ENCODE peak calls at places on chromosomes 13 and 19, in seven cellular contexts. Y is OCI-LY7, X is GM13977, Z is uterus, W is heart right ventricle, F is glutamatergic neuron, G is bronchial epithelial cell. K is an unnamed sample.

GRCh38 chr13:46334423-46334822 is 52.6 kb downstream of the RUBCNL start:
- DNase-seq in W (no peak), X (no peak), Y (no peak), G (no peak), Z (no peak), F (no peak), K (no peak)

GRCh38 chr13:93397619-93398018 is 171.0 kb downstream of the GPC6 start:
- DNase-seq in Z (no peak), Y (no peak), F (no peak), G (no peak), X (no peak), W (no peak), K (no peak)

GRCh38 chr13:21050288-21051197 is 10.8 kb downstream of the LATS2 start:
- DNase-seq in F (no peak), W (no peak), X (no peak), Z (no peak), G (no peak), Y (no peak), K (no peak)

GRCh38 chr19:38149597-38149996 is 74.4 kb downstream of the DPF1 start:
- DNase-seq in G (no peak), F (no peak), Y (peak; percentile 7), Z (no peak), X (no peak), W (no peak), K (no peak)

GRCh38 chr19:41998246-41999020 is 4.4 kb upstream of the ATP1A3 start:
- DNase-seq in X (peak; percentile 75), Z (no peak), W (peak; percentile 48), Y (peak; percentile 74), F (peak; percentile 91), G (peak; percentile 10), K (no peak)

GRCh38 chr13:40632915-40633314 is 33.5 kb downstream of the FOXO1 start:
- DNase-seq in Y (no peak), W (no peak), X (no peak), F (no peak), Z (no peak), G (no peak), K (no peak)

GRCh38 chr19:31383553-31383952 is 34.3 kb upstream of the TSHZ3 start:
- DNase-seq in X (no peak), Y (no peak), Z (no peak), F (no peak), G (peak; percentile 83), W (no peak), K (no peak)

GRCh38 chr13:93249259-93249917 is 22.8 kb downstream of the GPC6 start:
- DNase-seq in X (no peak), G (peak; percentile 92), W (no peak), Z (no peak), F (no peak), Y (no peak), K (no peak)

GRCh38 chr13:98416408-98416807 is 160.5 kb downstream of the STK24 start:
- DNase-seq in W (no peak), F (no peak), G (peak; percentile 84), X (no peak), Y (no peak), Z (no peak), K (no peak)

GRCh38 chr13:99228737-99229691 is 28.4 kb downstream of the UBAC2 start:
- DNase-seq in F (no peak), Y (peak; percentile 95), G (peak; percentile 93), W (no peak), Z (no peak), X (peak; percentile 68), K (no peak)

GRCh38 chr19:33769208-33769607 is 27.5 kb upstream of the KCTD15 start:
- DNase-seq in Z (no peak), X (no peak), F (no peak), W (no peak), Y (no peak), G (no peak), K (no peak)

GRCh38 chr13:30847697-30848307 is 58.3 kb upstream of the MEDAG start:
- DNase-seq in W (no peak), X (no peak), G (peak; percentile 53), Y (no peak), Z (peak; percentile 42), F (no peak), K (no peak)

GRCh38 chr19:6092329-6093286 is 17.7 kb downstream of the RFX2 start:
- DNase-seq in Y (no peak), G (peak; percentile 98), X (no peak), F (peak; percentile 80), Z (peak; percentile 78), W (peak; percentile 82), K (no peak)

GRCh38 chr13:27960362-27961226 is 8.5 kb downstream of the CDX2 start:
- DNase-seq in W (peak; percentile 52), Y (no peak), Z (no peak), G (peak; percentile 19), F (peak; percentile 75), X (peak; percentile 75), K (no peak)

GRCh38 chr19:13619203-13619632 is 112.9 kb upstream of the CACNA1A start:
- DNase-seq in X (no peak), Y (no peak), W (no peak), F (no peak), G (peak; percentile 75), Z (no peak), K (no peak)

GRCh38 chr13:45055902-45056648 is 64.2 kb upstream of the GTF2F2 start:
- DNase-seq in G (peak; percentile 83), F (no peak), Z (peak; percentile 40), W (no peak), X (no peak), Y (no peak), K (no peak)

GRCh38 chr19:45103200-45103624 is 10.2 kb downstream of the PPP1R37 start:
- DNase-seq in F (no peak), Z (no peak), W (no peak), G (no peak), Y (no peak), X (no peak), K (no peak)

GRCh38 chr13:80338781-80339577 is 1.9 kb downstream of the SPRY2 start:
- DNase-seq in Z (peak; percentile 66), F (peak; percentile 65), G (peak; percentile 55), X (peak; percentile 56), Y (no peak), W (peak; percentile 75), K (peak; percentile 57)

GRCh38 chr13:45331981-45332830 is 8.8 kb downstream of the TPT1 start:
- DNase-seq in W (no peak), G (peak; percentile 85), X (no peak), F (no peak), Z (no peak), Y (no peak), K (no peak)

GRCh38 chr13:35771898-35772297 is 295.4 kb upstream of the MAB21L1 start:
- DNase-seq in Z (no peak), G (peak; percentile 90), F (no peak), X (no peak), Y (no peak), W (no peak), K (no peak)

GRCh38 chr19:4624733-4625362 is 14.5 kb upstream of the TNFAIP8L1 start:
- DNase-seq in F (no peak), Y (no peak), W (no peak), Z (no peak), G (peak; percentile 37), X (no peak), K (no peak)
- TF ChIP-seq CTCF in F (no peak), Y (peak; percentile 71), W (no peak), Z (no peak), G (peak; percentile 24), X (peak; percentile 32), K (no peak)

DNA sequence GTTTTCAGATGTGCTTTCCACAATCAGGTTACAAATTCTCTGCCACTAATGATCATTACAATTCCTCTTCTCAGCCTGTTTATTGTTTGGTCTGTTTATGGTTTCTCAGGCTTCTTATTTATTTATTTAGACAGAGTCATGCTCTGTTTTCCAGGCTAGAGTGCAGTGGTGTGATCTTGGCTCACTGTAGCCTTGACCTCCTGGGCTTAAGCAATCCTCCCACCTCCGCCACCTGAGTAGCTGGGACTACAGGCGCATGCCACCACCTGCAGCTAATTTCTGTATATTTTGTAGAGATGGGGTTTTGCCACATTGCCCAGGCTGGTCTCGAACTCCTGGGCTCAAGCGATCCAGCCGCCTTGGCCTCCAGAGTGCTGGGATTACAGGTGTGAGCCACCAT is 2.1 kb upstream of the ZSCAN5A start:
- DNase-seq in Z (no peak), W (no peak), F (no peak), G (no peak), X (no peak), Y (no peak), K (no peak)
- TF ChIP-seq CTCF in Z (no peak), W (no peak), F (no peak), G (no peak), X (no peak), Y (no peak), K (no peak)

GRCh38 chr19:17127671-17128070 is 52.1 kb downstream of the MYO9B start:
- DNase-seq in W (no peak), X (no peak), G (no peak), Z (no peak), F (no peak), Y (no peak), K (no peak)
- TF ChIP-seq CTCF in W (no peak), X (no peak), G (no peak), Z (no peak), F (no peak), Y (no peak), K (no peak)

DNA sequence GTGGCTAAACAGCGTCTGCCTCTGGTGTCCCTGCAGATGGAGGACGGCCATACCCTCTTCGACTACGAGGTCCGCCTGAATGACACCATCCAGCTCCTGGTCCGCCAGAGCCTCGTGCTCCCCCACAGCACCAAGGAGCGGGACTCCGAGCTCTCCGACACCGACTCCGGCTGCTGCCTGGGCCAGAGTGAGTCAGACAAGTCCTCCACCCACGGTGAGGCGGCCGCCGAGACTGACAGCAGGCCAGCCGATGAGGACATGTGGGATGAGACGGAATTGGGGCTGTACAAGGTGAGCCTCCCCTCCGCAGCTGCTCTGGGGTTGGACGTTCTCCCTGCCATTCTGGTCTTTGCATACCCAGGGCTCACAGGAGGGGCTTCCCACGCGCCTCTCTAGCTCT is 19.9 kb downstream of the UHRF1 start:
- DNase-seq in X (no peak), Z (peak; percentile 33), G (no peak), F (no peak), W (no peak), Y (no peak), K (no peak)
- TF ChIP-seq CTCF in X (no peak), Z (no peak), G (no peak), F (no peak), W (no peak), Y (no peak), K (no peak)

GRCh38 chr19:17488593-17489391 is 18.5 kb downstream of the SLC27A1 start:
- DNase-seq in F (peak; percentile 86), Z (peak; percentile 48), Y (peak; percentile 93), G (peak; percentile 76), X (peak; percentile 78), W (peak; percentile 51), K (peak; percentile 46)
- TF ChIP-seq CTCF in F (no peak), Z (no peak), Y (peak; percentile 78), G (peak; percentile 20), X (peak; percentile 8), W (peak; percentile 14), K (no peak)

GRCh38 chr19:3420244-3420755 is 53.9 kb downstream of the NFIC start:
- DNase-seq in X (no peak), W (no peak), F (no peak), Z (no peak), G (no peak), Y (no peak), K (no peak)

GRCh38 chr19:3420909-3421619 is 54.7 kb downstream of the NFIC start:
- DNase-seq in X (no peak), W (no peak), F (no peak), Y (no peak), Z (no peak), G (no peak), K (no peak)

GRCh38 chr19:3426433-3426832 is 53.9 kb downstream of the SMIM24 start:
- DNase-seq in Z (no peak), Y (no peak), F (no peak), G (no peak), X (no peak), W (no peak), K (no peak)

GRCh38 chr19:3423183-3423829 is 56.9 kb downstream of the NFIC start:
- DNase-seq in W (peak; percentile 40), G (no peak), Y (no peak), X (no peak), F (no peak), Z (no peak), K (no peak)
- TF ChIP-seq CTCF in W (no peak), G (no peak), Y (no peak), X (no peak), F (no peak), Z (no peak), K (no peak)

K was measured in omental fat pad.